ENCODE peak calls at places on chromosome 10, in five cellular contexts. V is astrocyte of the spinal cord, E is BJ, I is GM23338, C is bronchial epithelial cell. N is an unnamed sample.

GRCh38 chr10:96587255-96588059 is 645 bp upstream of the TM9SF3 start:
- DNase-seq in I (peak), E (peak), C (peak), V (peak), N (no peak)

GRCh38 chr10:88880287-88881094 is 446 bp downstream of the STAMBPL1 start:
- DNase-seq in E (no peak), V (peak), C (peak), I (peak), N (peak)

GRCh38 chr10:86963341-86963919 is 4.9 kb upstream of the ADIRF start:
- DNase-seq in V (no peak), E (no peak), I (no peak), C (no peak), N (no peak)

GRCh38 chr10:78524941-78525340 is 491.3 kb downstream of the RPS24 start:
- DNase-seq in I (no peak), C (no peak), V (no peak), E (no peak), N (no peak)

GRCh38 chr10:3531670-3532069 is 253.3 kb downstream of the KLF6 start:
- DNase-seq in V (no peak), C (no peak), E (no peak), I (no peak), N (no peak)

GRCh38 chr10:8412541-8412940 is 358.1 kb downstream of the GATA3 start:
- DNase-seq in C (no peak), V (no peak), E (no peak), I (no peak), N (no peak)

GRCh38 chr10:69065406-69066361 is 22.2 kb upstream of the SRGN start:
- DNase-seq in C (peak), I (no peak), V (peak), E (no peak), N (peak)

GRCh38 chr10:33406596-33406995 is 72.1 kb upstream of the NRP1 start:
- DNase-seq in I (no peak), E (no peak), C (no peak), V (no peak), N (no peak)

GRCh38 chr10:101558671-101559595 is 29.1 kb downstream of the POLL start:
- DNase-seq in I (no peak), C (no peak), E (no peak), V (no peak), N (no peak)

GRCh38 chr10:126939706-126940105 is 34.5 kb downstream of the DOCK1 start:
- DNase-seq in V (no peak), E (no peak), C (no peak), I (peak), N (no peak)

GRCh38 chr10:117364121-117364960 is 10.9 kb downstream of the PDZD8 start:
- DNase-seq in I (no peak), C (peak), V (peak), E (no peak), N (no peak)

GRCh38 chr10:64636461-64636860 is 1115.3 kb downstream of the REEP3 start:
- DNase-seq in V (no peak), E (no peak), I (no peak), C (no peak), N (no peak)

GRCh38 chr10:50286996-50287803 is 35.9 kb upstream of the ASAH2 start:
- DNase-seq in I (peak), C (no peak), V (no peak), E (no peak), N (no peak)

GRCh38 chr10:57898231-57898630 is 369.5 kb downstream of the IPMK start:
- DNase-seq in E (no peak), V (no peak), I (peak), C (peak), N (no peak)

GRCh38 chr10:16724509-16724908 is 92.7 kb downstream of the RSU1 start:
- DNase-seq in C (no peak), I (no peak), E (no peak), V (no peak), N (no peak)

GRCh38 chr10:67242531-67242930 is 316.7 kb downstream of the LRRTM3 start:
- DNase-seq in I (peak), C (no peak), E (no peak), V (no peak), N (no peak)

GRCh38 chr10:127576751-127577161 is 27.6 kb downstream of the NPS start:
- DNase-seq in C (no peak), V (no peak), I (no peak), E (no peak), N (no peak)

GRCh38 chr10:76301950-76302349 is 870.5 kb downstream of the LRMDA start:
- DNase-seq in E (no peak), C (peak), V (peak), I (no peak), N (no peak)

GRCh38 chr10:4266387-4267083 is 481.5 kb upstream of the KLF6 start:
- DNase-seq in I (no peak), C (peak), E (no peak), V (no peak), N (no peak)

GRCh38 chr10:122078965-122079401 is 90.0 kb downstream of the TACC2 start:
- DNase-seq in V (no peak), I (no peak), C (no peak), E (no peak), N (no peak)

GRCh38 chr10:126935263-126935946 is 30.2 kb downstream of the DOCK1 start:
- DNase-seq in C (peak), I (no peak), E (no peak), V (peak), N (no peak)

GRCh38 chr10:130409346-130409745 is 273.2 kb downstream of the GLRX3 start:
- DNase-seq in C (no peak), I (no peak), V (no peak), E (no peak), N (no peak)

DNA sequence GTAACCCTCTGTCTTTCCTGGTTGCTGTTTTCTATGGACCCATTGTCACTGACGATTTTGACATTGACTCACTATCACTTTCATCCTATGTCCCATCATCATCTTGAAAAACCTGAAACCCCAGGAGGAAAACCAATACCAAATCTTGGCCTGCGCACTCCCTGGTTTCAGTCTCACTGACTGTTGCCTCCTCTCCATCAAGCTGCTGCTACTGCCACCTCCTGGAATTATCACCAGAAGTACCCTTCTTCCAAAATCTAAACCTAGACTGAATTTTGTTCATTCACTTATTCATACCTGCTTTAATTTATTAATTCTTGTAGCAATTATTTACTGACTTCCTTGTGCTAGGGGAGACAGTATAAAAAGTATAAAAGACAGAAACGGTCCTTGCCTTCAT is 44.5 kb upstream of the ACBD5 start:
- DNase-seq in C (peak), I (peak), V (peak), E (no peak), N (no peak)
- TF ChIP-seq CTCF in C (peak), I (peak), V (peak), E (peak), N (peak)

DNA sequence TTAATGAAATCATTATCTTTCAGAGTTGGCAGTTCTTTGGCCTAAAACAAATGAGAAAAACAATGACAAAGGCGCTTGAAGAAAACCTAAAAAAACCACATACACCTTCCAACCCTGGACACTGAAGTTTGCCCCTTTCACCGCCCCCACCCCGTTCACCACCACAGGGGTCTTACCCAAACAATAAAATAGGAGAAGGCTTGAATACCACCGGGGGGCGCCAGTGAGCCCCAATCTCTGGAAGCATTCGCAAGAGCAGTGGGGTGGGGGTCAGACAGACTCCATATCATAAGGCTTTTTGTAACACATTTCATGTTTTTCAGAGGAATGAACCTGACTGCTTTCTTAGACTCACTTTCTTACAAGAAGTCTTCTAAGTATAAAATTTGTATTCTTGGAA is 163.6 kb downstream of the PIP4K2A start:
- DNase-seq in E (no peak), V (peak), I (peak), C (peak), N (peak)
- TF ChIP-seq CTCF in E (peak), V (peak), I (peak), C (peak), N (peak)

DNA sequence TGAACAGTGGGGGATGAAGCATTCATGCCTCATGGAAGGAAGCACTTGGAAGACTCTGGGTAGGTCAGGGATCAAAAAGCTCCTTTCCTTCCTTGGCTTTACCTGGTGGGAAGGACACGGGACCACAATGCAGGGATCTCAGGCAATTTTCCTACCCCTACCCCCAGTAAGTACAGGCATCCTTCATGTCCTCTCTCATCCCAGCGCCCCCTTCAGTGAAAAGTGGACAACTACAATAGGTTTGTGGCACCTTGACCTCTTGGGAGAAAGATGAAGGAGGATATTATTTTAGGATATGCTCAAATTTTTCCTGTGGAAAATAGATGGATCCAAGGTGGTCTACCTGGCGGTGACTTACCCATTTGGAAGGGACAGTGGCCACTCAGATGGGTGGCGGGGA is 16.5 kb downstream of the AFAP1L2 start:
- DNase-seq in C (no peak), V (no peak), E (no peak), I (peak), N (no peak)
- TF ChIP-seq CTCF in C (no peak), V (no peak), E (no peak), I (peak), N (no peak)

DNA sequence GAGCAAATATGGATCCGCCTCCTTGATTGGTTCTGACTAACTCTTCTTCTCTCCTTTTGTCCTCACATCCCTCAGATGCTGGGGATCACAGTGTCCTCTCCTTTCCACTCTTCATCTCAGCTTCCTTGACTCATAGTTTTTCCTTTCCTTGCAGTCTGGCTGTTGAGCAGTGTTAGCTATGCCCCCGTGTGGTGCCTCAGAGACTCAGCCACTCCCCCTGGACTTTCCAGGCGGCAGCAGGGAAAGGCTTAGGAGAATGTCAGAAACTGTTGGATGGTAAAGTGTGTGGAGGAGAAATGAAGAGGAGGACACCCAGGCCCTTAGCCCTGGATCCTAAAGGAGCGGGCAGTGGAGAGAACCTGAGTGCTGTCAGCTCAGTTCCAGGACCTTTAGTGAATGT is 267.5 kb downstream of the CELF2 start:
- DNase-seq in V (no peak), C (no peak), E (no peak), I (no peak), N (no peak)
- TF ChIP-seq CTCF in V (no peak), C (no peak), E (peak), I (peak), N (peak)

GRCh38 chr10:1102392-1102791 is 46.2 kb downstream of the WDR37 start:
- DNase-seq in I (no peak), V (no peak), C (no peak), E (no peak), N (no peak)

GRCh38 chr10:1100143-1100542 is 44.0 kb downstream of the WDR37 start:
- DNase-seq in I (no peak), V (no peak), E (no peak), C (no peak), N (no peak)

GRCh38 chr10:1102836-1103235 is 46.7 kb downstream of the WDR37 start:
- DNase-seq in V (peak), E (no peak), I (no peak), C (peak), N (no peak)

GRCh38 chr10:1101946-1102345 is 45.8 kb downstream of the WDR37 start:
- DNase-seq in V (no peak), E (no peak), I (no peak), C (no peak), N (no peak)

GRCh38 chr10:1100691-1101368 is 44.6 kb downstream of the WDR37 start:
- DNase-seq in V (no peak), I (peak), C (no peak), E (no peak), N (no peak)
- TF ChIP-seq CTCF in V (no peak), I (peak), C (no peak), E (peak), N (no peak)

DNA sequence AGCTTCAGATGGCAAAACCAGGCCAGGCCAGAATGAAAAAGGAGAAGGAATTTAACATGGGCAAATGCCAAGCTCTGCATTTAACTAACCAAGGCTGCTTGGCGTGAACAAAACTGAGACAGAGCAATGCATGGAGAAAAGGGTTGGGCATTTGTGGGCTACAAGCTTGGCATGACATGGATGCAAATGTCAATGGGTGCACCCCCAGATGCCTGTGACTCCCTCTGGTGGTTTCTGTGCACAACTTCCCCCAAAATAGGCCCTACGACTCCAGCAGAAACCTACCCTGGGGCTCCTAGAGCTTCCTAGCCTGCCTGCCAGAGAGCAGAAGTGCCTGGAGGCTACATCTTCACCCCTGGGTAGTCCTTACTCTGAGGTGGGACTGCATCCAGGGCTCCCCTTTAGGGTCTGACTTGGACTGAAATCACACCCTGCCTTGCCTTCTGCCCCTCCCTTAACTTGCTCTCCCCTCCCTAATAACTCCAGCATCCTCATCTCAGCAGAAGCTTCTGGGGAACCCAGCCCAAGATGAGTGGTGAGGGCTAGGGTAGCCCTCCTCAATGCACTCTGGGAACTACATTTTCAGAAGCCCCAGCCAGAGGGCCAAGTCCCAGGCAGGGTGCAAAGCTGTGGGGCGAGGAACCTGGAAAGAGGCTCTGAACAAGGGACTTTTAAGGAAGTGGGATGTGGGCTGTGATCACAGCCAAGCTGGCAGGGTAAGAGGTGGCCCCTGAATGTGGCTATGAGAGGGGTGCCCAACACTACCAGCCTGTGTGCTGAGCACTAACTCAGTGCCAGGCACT is 11.3 kb downstream of the GPRIN2 start:
- DNase-seq in E (no peak), I (peak), C (peak), V (no peak), N (no peak)
- TF ChIP-seq CTCF in E (peak), I (peak), C (peak), V (peak), N (no peak)

GRCh38 chr10:6406220-6407033 is 173.6 kb downstream of the PRKCQ start:
- DNase-seq in I (peak), E (no peak), C (peak), V (peak), N (peak)
- TF ChIP-seq CTCF in I (peak), E (peak), C (peak), V (peak), N (peak)

DNA sequence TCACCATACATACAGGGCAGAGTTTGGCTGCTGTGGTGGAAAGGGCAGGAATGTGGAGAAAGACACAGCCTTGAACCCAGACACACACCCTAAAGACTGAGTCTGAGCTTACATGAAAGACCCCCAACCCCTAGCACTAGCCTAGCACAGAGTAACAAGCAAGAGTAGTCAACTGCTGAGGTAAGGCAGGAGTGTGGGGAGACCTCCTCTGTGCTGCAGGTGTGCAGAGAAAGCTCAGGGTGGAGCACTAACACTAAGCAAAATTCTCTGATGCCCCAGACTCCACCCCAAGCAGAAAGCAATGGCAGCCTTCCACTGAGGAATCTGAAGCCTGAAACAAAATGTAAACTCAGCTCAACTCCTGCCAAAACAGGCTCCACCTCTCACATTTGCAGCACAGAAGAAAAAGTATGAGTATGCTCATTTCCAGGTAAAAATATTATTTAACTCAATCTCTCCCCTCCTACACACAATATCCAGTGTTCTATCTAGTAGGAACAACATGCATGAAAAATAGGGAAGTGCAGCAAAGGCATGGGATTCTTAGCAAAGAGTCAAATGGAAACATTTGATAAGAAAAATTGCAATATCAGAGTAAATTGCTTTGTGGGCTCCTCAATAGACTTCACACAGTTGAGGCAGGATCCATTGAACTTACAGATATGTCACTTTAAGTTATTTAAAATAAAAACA is 151.1 kb downstream of the ANK3 start:
- DNase-seq in C (peak), V (peak), I (peak), E (no peak), N (peak)
- TF ChIP-seq CTCF in C (peak), V (peak), I (peak), E (peak), N (peak)

N was measured in GM10248.